ENCODE peak calls at places on chromosomes 16 and 17, in four cellular contexts. One of them, this sample, is unnamed.

GRCh38 chr17:78890111-78890897 is 12.7 kb downstream of the CEP295NL start:
- DNase-seq in cardiac muscle cell: no peak
- DNase-seq in CD4-positive, alpha-beta T cell: peak; percentile 54
- DNase-seq in heart left ventricle: peak; percentile 62
- DNase-seq in this sample: peak; percentile 95

GRCh38 chr17:77110006-77110374 is 30.8 kb upstream of the SEC14L1 start:
- DNase-seq in cardiac muscle cell: peak; percentile 81
- DNase-seq in CD4-positive, alpha-beta T cell: no peak
- DNase-seq in heart left ventricle: no peak
- DNase-seq in this sample: no peak

GRCh38 chr17:82302991-82303943 is 14.1 kb downstream of the CD7 start:
- DNase-seq in cardiac muscle cell: no peak
- DNase-seq in CD4-positive, alpha-beta T cell: peak; percentile 43
- DNase-seq in heart left ventricle: no peak
- DNase-seq in this sample: no peak

GRCh38 chr17:35537569-35538209 is at the start of gene SLFN12L:
- DNase-seq in cardiac muscle cell: no peak
- DNase-seq in CD4-positive, alpha-beta T cell: peak; percentile 34
- DNase-seq in heart left ventricle: no peak
- DNase-seq in this sample: no peak

GRCh38 chr16:4016648-4017047 is 99.6 kb downstream of the ADCY9 start:
- DNase-seq in cardiac muscle cell: peak; percentile 58
- DNase-seq in CD4-positive, alpha-beta T cell: no peak
- DNase-seq in heart left ventricle: no peak
- DNase-seq in this sample: no peak

GRCh38 chr17:65514541-65514940 is 46.9 kb downstream of the AXIN2 start:
- DNase-seq in cardiac muscle cell: peak; percentile 45
- DNase-seq in CD4-positive, alpha-beta T cell: no peak
- DNase-seq in heart left ventricle: no peak
- DNase-seq in this sample: no peak

GRCh38 chr16:48393843-48394703 is 8.9 kb upstream of the SIAH1 start:
- DNase-seq in cardiac muscle cell: peak; percentile 76
- DNase-seq in CD4-positive, alpha-beta T cell: no peak
- DNase-seq in heart left ventricle: no peak
- DNase-seq in this sample: no peak

GRCh38 chr16:81633147-81633619 is 145.9 kb upstream of the PLCG2 start:
- DNase-seq in cardiac muscle cell: no peak
- DNase-seq in CD4-positive, alpha-beta T cell: no peak
- DNase-seq in heart left ventricle: no peak
- DNase-seq in this sample: no peak

GRCh38 chr17:63828936-63829335 is 1.5 kb upstream of the FTSJ3 start:
- DNase-seq in cardiac muscle cell: no peak
- DNase-seq in CD4-positive, alpha-beta T cell: no peak
- DNase-seq in heart left ventricle: no peak
- DNase-seq in this sample: no peak

GRCh38 chr16:15689290-15689689 is 39.2 kb downstream of the NDE1 start:
- DNase-seq in cardiac muscle cell: no peak
- DNase-seq in CD4-positive, alpha-beta T cell: no peak
- DNase-seq in heart left ventricle: no peak
- DNase-seq in this sample: peak; percentile 10

GRCh38 chr16:57825298-57826039 is 23.2 kb upstream of the KIFC3 start:
- DNase-seq in cardiac muscle cell: no peak
- DNase-seq in CD4-positive, alpha-beta T cell: no peak
- DNase-seq in heart left ventricle: no peak
- DNase-seq in this sample: no peak

GRCh38 chr17:29747660-29748059 is 124.9 kb upstream of the CORO6 start:
- DNase-seq in cardiac muscle cell: no peak
- DNase-seq in CD4-positive, alpha-beta T cell: no peak
- DNase-seq in heart left ventricle: no peak
- DNase-seq in this sample: no peak

GRCh38 chr16:84689126-84689525 is 10.7 kb upstream of the USP10 start:
- DNase-seq in cardiac muscle cell: peak; percentile 81
- DNase-seq in CD4-positive, alpha-beta T cell: no peak
- DNase-seq in heart left ventricle: no peak
- DNase-seq in this sample: no peak

GRCh38 chr17:69960755-69961154 is 114.3 kb upstream of the KCNJ16 start:
- DNase-seq in cardiac muscle cell: no peak
- DNase-seq in CD4-positive, alpha-beta T cell: no peak
- DNase-seq in heart left ventricle: peak; percentile 35
- DNase-seq in this sample: no peak

DNA sequence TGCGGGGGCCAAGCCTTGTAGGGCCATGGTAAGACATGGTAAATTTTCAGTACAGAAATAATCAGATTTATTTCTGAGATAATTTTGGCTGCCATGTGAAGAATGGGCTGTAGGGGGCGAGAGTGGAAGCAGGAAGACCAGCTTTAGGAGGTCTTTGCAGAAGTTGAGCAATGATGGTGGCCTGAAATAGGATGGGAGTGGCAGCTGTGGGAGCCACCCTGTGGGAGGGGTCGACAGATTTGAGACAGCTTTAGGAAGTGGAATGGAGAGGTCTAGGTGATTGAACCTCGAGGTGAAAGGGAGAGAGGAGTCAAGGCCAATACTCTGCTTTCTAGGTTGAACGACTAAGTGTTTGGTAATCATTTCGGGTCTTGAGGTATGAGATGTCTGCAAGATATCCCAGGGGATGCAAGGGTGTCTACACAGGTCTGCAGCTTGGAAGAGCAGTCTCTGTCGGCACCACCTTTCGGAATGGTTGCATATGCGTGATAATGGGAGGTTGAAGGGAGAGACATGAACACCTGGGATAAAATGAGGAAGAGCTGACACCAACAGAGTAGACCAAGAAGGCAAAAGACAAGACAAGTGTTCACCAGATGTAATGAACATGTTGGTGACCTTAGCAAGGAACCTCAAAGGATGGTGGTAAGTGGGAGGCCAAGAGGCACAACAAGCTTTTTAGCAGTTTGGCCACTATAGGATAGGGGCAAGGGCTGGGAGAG is 4.2 kb upstream of the ATXN7L3 start:
- DNase-seq in cardiac muscle cell: peak; percentile 75
- DNase-seq in CD4-positive, alpha-beta T cell: peak; percentile 38
- DNase-seq in heart left ventricle: no peak
- DNase-seq in this sample: no peak
- H3K27ac ChIP-seq in cardiac muscle cell: no peak overlapping the region
- H3K27ac ChIP-seq in CD4-positive, alpha-beta T cell: no peak overlapping the region
- H3K27ac ChIP-seq in heart left ventricle: no peak overlapping the region
- H3K27ac ChIP-seq in this sample: no peak overlapping the region

GRCh38 chr17:58637011-58637570 is 54.8 kb downstream of the TEX14 start:
- DNase-seq in cardiac muscle cell: no peak
- DNase-seq in CD4-positive, alpha-beta T cell: no peak
- DNase-seq in heart left ventricle: no peak
- DNase-seq in this sample: no peak

GRCh38 chr17:58630883-58631522 is 60.8 kb downstream of the TEX14 start:
- DNase-seq in cardiac muscle cell: no peak
- DNase-seq in CD4-positive, alpha-beta T cell: peak; percentile 16
- DNase-seq in heart left ventricle: no peak
- DNase-seq in this sample: no peak

GRCh38 chr17:58632324-58633314 is 59.2 kb downstream of the TEX14 start:
- DNase-seq in cardiac muscle cell: no peak
- DNase-seq in CD4-positive, alpha-beta T cell: no peak
- DNase-seq in heart left ventricle: no peak
- DNase-seq in this sample: no peak

GRCh38 chr17:58626905-58627304 is 64.9 kb downstream of the TEX14 start:
- DNase-seq in cardiac muscle cell: no peak
- DNase-seq in CD4-positive, alpha-beta T cell: no peak
- DNase-seq in heart left ventricle: no peak
- DNase-seq in this sample: no peak

DNA sequence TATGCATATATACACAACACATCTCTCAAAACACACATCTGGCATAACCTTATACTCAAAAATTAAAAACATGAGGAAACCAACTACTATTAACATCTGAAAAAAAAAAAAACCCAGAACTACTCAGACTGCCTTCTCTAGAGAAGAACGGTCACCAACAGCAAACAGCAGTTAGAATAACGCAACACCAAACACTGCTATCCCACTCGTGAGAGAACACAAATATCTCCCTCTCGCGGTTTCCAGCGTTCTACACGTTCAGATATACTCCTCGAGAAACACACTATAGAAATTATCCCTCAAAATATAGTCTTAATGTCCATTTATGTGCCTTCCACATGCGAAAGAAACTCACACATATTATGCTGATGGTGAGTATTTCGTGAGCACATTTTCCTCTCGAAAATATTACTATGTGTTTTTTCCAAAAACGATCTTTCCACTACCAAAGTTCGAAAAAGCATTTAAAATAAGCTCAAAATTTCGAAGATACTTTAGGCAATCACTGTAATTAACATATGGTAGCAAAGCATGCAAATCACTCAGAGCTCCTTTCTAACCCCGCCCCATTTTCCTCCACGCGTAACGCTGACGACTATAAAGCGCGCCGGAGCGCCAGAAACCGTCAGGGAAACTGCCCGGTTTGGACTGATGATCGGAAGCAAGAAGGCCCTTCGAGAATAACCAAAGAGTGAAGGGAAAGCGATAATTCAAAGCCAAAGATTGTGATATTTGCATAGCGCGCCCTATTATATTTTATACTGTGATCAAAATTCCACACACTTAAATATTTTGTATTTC is 60.1 kb downstream of the TEX14 start:
- DNase-seq in cardiac muscle cell: peak; percentile 99
- DNase-seq in CD4-positive, alpha-beta T cell: peak; percentile 88
- DNase-seq in heart left ventricle: peak; percentile 95
- DNase-seq in this sample: peak; percentile 95
- TF ChIP-seq CTCF in cardiac muscle cell: peak; percentile 35
- TF ChIP-seq CTCF in CD4-positive, alpha-beta T cell: no peak
- TF ChIP-seq CTCF in heart left ventricle: peak; percentile 22
- TF ChIP-seq CTCF in this sample: no peak

DNA sequence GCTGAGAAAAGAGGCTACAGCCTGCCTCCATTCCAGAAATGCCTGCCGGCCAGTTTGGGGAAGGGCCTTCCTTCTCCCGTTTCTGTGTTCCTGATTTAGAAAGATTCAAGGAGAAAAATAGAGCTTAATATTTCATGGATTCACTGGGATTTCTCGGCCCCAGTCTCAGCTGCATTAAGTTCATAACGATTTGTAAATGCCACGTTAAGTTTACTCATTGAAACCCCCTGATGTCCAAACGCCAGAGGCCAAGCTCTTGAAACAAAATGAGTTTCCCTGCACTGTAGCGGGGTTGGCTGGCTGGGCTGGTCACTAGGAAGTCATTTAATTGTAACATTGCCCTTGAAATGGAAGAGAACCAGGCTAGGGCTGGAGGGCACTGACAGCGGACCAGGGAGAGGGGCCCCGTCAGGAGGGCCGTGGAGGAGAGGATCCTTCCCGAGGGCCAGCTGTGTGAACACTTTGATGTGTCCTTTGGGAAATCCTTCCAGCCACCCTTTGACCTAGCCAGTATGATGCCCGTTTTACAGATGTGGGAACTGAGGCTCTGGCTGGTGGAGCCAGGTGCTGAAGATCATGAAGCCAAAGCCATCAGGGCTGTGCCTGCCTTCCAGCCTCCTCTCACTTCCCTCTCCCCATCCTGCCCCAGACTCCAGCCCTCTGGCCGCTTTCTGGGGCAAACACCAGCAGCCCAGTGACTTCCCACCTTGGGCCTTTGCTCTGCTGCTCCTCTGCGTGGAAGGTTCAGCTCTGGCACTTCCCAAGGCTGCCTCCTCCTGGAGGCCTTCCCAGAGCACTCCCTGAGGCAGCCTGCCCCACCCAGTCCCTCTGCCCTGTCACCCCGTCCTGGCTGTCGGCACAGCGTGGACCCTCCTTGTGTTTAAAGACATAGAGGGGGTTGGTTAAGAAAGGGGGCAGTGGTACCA is 220.6 kb downstream of the KATNIP start:
- DNase-seq in cardiac muscle cell: no peak
- DNase-seq in CD4-positive, alpha-beta T cell: no peak
- DNase-seq in heart left ventricle: no peak
- DNase-seq in this sample: no peak
- H3K27ac ChIP-seq in cardiac muscle cell: no peak overlapping the region
- H3K27ac ChIP-seq in CD4-positive, alpha-beta T cell: no peak overlapping the region
- H3K27ac ChIP-seq in heart left ventricle: no peak overlapping the region
- H3K27ac ChIP-seq in this sample: no peak overlapping the region

DNA sequence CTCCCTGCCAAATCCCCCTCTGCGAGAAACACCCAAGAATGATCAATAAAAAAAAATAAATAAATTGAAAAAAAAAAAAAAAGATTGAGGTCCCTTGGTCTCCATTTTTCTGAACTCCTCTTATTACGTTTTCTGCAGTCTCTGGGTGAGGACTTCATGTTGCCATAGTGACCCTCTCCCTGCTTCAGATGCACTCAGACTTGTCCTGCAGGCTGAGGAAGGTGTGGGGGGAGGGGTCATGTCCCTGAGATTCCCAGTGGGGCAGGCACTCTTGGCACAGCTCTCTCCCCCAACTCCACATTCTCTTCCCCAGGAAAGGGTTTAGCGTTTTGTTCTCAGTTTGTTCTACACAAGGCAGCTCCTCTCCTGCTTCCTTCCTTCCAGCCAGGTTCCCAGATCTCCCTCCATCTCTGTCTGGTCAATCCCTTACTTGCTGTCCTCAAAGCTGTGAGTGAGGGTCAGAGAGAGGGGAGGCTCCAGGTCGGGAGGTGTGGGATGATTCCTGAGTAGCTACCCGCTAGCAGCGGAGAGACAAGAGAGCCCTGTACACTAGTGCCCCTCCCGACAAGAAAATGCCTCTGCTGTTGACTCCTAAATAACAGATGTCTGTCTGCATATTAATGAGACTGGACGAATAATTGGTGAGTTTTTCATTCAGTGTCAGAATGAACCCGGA is 9.1 kb downstream of the RND2 start:
- DNase-seq in cardiac muscle cell: no peak
- DNase-seq in CD4-positive, alpha-beta T cell: no peak
- DNase-seq in heart left ventricle: no peak
- DNase-seq in this sample: no peak
- TF ChIP-seq CTCF in cardiac muscle cell: no peak
- TF ChIP-seq CTCF in CD4-positive, alpha-beta T cell: no peak
- TF ChIP-seq CTCF in heart left ventricle: no peak
- TF ChIP-seq CTCF in this sample: no peak

DNA sequence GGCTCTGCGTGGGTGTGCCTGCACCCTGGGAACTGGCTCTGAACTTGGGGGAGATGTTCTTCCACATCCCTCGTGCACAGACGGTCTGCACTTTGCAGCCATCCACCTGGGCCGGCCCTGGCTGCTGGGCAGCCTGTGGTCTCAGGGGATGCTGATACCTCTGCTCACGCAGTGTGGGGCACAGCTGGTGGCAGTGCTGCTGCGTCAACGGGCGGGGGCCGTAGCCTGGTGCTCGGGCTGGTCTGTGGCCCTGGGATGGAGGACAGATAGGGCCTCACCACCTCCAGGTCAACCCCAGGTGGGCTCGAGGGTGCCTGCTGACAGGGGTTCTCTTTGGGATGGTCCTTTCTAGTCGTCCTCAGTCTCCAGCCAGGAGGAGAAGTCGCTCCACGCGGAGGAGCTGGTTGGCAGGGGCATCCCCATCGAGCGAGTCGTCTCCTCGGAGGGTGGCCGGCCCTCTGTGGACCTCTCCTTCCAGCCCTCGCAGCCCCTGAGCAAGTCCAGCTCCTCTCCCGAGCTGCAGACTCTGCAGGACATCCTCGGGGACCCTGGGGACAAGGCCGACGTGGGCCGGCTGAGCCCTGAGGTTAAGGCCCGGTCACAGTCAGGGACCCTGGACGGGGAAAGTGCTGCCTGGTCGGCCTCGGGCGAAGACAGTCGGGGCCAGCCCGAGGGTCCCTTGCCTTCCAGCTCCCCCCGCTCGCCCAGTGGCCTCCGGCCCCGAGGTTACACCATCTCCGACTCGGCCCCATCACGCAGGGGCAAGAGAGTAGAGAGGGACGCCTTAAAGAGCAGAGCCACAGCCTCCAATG is 36.3 kb downstream of the TSC2 start:
- DNase-seq in cardiac muscle cell: no peak
- DNase-seq in CD4-positive, alpha-beta T cell: no peak
- DNase-seq in heart left ventricle: no peak
- DNase-seq in this sample: no peak
- H3K27ac ChIP-seq in cardiac muscle cell: no peak overlapping the region
- H3K27ac ChIP-seq in CD4-positive, alpha-beta T cell: no peak overlapping the region
- H3K27ac ChIP-seq in heart left ventricle: no peak overlapping the region
- H3K27ac ChIP-seq in this sample: no peak overlapping the region

This sample was measured in left lung.